ENCODE peak calls at places on chromosomes 12 and 14, in four cellular contexts. S is IMR-90, C is suprapubic skin, F is adrenal gland. P is an unnamed sample.

GRCh38 chr14:38721822-38722431 is 381.1 kb downstream of the SEC23A start:
- DNase-seq in S (peak), F (peak), C (no peak), P (no peak)

GRCh38 chr12:76340680-76341435 is 7.4 kb downstream of the BBS10 start:
- DNase-seq in C (no peak), F (no peak), S (peak), P (no peak)

GRCh38 chr12:51056242-51056641 is 8.1 kb downstream of the LETMD1 start:
- DNase-seq in C (no peak), F (peak), S (peak), P (no peak)

GRCh38 chr12:19517583-19517982 is 78.3 kb downstream of the AEBP2 start:
- DNase-seq in S (peak), C (no peak), F (no peak), P (no peak)

GRCh38 chr12:42792265-42792664 is 202.7 kb upstream of the PRICKLE1 start:
- DNase-seq in S (no peak), F (no peak), C (no peak), P (no peak)

GRCh38 chr14:69673578-69674305 is 62.3 kb downstream of the SUSD6 start:
- DNase-seq in F (no peak), S (no peak), C (no peak), P (no peak)

GRCh38 chr14:24315807-24316596 is 4.7 kb downstream of the LTB4R start:
- DNase-seq in F (peak), C (peak), S (no peak), P (no peak)

GRCh38 chr14:81162941-81163340 is 57.8 kb downstream of the GTF2A1 start:
- DNase-seq in S (peak), F (peak), C (no peak), P (no peak)

GRCh38 chr14:67436006-67436866 is 24.3 kb upstream of the PLEK2 start:
- DNase-seq in S (no peak), F (peak), C (no peak), P (no peak)

GRCh38 chr14:65704412-65704811 is 291.9 kb downstream of the FUT8 start:
- DNase-seq in F (no peak), C (no peak), S (peak), P (no peak)

GRCh38 chr14:35398095-35398584 is 6.4 kb downstream of the NFKBIA start:
- DNase-seq in C (no peak), F (no peak), S (no peak), P (no peak)

GRCh38 chr12:14810953-14811483 is 3.0 kb downstream of the SMCO3 start:
- DNase-seq in F (peak), S (peak), C (no peak), P (no peak)

GRCh38 chr12:66594688-66595087 is 84.2 kb downstream of the GRIP1 start:
- DNase-seq in S (no peak), F (no peak), C (no peak), P (no peak)

GRCh38 chr12:2009623-2010022 is 5.4 kb upstream of the DCP1B start:
- DNase-seq in F (no peak), C (no peak), S (no peak), P (no peak)

GRCh38 chr14:67759916-67760315 is 56.5 kb downstream of the ZFYVE26 start:
- DNase-seq in C (no peak), F (no peak), S (no peak), P (no peak)

DNA sequence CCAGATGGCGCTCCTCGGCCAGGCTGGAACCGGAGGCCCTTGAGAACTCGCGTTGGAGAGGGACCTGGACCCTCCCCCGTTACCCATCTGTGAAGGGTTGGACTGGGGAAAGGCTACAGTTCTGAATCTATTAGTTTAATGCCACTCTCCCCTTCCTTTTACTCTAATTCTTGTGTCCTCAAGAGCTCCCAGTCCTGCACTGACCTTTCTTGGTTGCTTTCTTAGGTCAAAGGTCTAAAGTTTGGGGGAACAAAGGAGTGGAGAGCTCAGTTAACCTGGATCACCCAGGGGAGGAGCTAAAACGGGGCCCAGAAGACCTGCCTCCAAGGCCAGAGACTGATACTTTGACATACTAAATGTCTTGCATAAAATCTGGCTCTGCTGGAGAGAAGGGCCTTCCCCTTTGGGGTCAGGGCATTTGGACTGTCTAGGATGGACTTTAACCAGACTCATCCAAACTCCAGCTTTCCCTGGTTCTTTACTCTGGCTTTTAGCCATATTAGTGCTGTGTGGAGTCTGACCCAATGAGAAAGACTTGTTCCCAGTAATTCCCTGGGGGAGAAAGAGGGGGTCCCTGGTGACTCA is 923 bp upstream of the MLF2 start:
- DNase-seq in C (no peak), S (no peak), F (peak), P (no peak)
- TF ChIP-seq CTCF in C (peak), S (peak), F (peak), P (no peak)

GRCh38 chr12:108526482-108527234 is 11.6 kb downstream of the FICD start:
- DNase-seq in F (no peak), C (no peak), S (peak), P (no peak)
- TF ChIP-seq CTCF in F (no peak), C (no peak), S (no peak), P (peak)

GRCh38 chr14:73953731-73954130 is 3.6 kb downstream of the COQ6 start:
- DNase-seq in C (no peak), F (no peak), S (no peak), P (no peak)

GRCh38 chr14:73944432-73945158 is 5.3 kb downstream of the FAM161B start:
- DNase-seq in F (peak), S (no peak), C (no peak), P (no peak)

GRCh38 chr14:73955674-73956073 is 5.6 kb downstream of the COQ6 start:
- DNase-seq in F (no peak), C (no peak), S (no peak), P (no peak)

GRCh38 chr14:73945159-73945670 is 4.7 kb downstream of the FAM161B start:
- DNase-seq in S (no peak), F (no peak), C (no peak), P (no peak)

GRCh38 chr14:73949752-73950734 is at the start of the genes COQ6 and FAM161B:
- DNase-seq in S (peak), F (peak), C (peak), P (peak)
- TF ChIP-seq CTCF in S (peak), F (no peak), C (no peak), P (no peak)

GRCh38 chr12:92927055-92927435 is 2.0 kb downstream of the EEA1 start:
- DNase-seq in F (peak), C (peak), S (peak), P (no peak)
- TF ChIP-seq CTCF in F (peak), C (no peak), S (peak), P (no peak)